ENCODE peak calls at places on chromosomes 16 and 17, in ten cellular contexts. A, O, Z, M, T, Y, G, U, B and W are unnamed samples.

GRCh38 chr17:46834846-46835245 is 16.4 kb upstream of the WNT3 start:
- DNase-seq in A (no peak), O (no peak), Z (no peak), M (no peak), T (no peak), Y (no peak), G (no peak), U (no peak), B (no peak), W (no peak)

GRCh38 chr17:41910701-41911391 is 7.9 kb downstream of the ACLY start:
- DNase-seq in A (no peak), O (no peak), Z (no peak), M (peak; percentile 99), T (no peak), Y (peak; percentile 99), G (no peak), U (no peak), B (no peak), W (no peak)

GRCh38 chr16:58536278-58536677 is 21.0 kb downstream of the SETD6 start:
- DNase-seq in A (no peak), O (no peak), Z (no peak), M (no peak), T (no peak), Y (no peak), G (no peak), U (no peak), B (no peak), W (no peak)

GRCh38 chr16:14510939-14511797 is 118.9 kb downstream of the PARN start:
- DNase-seq in A (no peak), O (no peak), Z (no peak), M (peak; percentile 74), T (no peak), Y (peak; percentile 40), G (no peak), U (no peak), B (no peak), W (no peak)

GRCh38 chr17:82970818-82971610 is 108.4 kb upstream of the METRNL start:
- DNase-seq in A (no peak), O (no peak), Z (no peak), M (no peak), T (no peak), Y (no peak), G (no peak), U (no peak), B (no peak), W (no peak)

GRCh38 chr16:31395647-31396046 is 2.5 kb downstream of the ITGAD start:
- DNase-seq in A (no peak), O (no peak), Z (peak; percentile 55), M (no peak), T (no peak), Y (no peak), G (no peak), U (no peak), B (no peak), W (no peak)

GRCh38 chr16:86010680-86011141 is 111.7 kb downstream of the IRF8 start:
- DNase-seq in A (no peak), O (no peak), Z (no peak), M (no peak), T (no peak), Y (no peak), G (no peak), U (no peak), B (no peak), W (no peak)

GRCh38 chr16:70582280-70582978 is 58.8 kb downstream of the SF3B3 start:
- DNase-seq in A (no peak), O (no peak), Z (no peak), M (no peak), T (no peak), Y (no peak), G (no peak), U (no peak), B (no peak), W (no peak)

GRCh38 chr16:89449726-89450335 is 40.5 kb downstream of the ANKRD11 start:
- DNase-seq in A (no peak), O (no peak), Z (no peak), M (peak; percentile 55), T (no peak), Y (no peak), G (no peak), U (no peak), B (no peak), W (no peak)